ENCODE peak calls at places on chromosomes 6 and 20, in six cellular contexts. M is CD8-positive, alpha-beta T cell; T is thyroid gland; Q is HL-60; G is heart left ventricle; V is brain microvascular endothelial cell. U is an unnamed sample.

GRCh38 chr20:2470051-2470431 is 548 bp downstream of the SNRPB start:
- DNase-seq in G (no peak), M (peak; percentile 48), T (peak; percentile 32), Q (peak; percentile 67), V (peak; percentile 19), U (no peak)

GRCh38 chr6:33851959-33852358 is 48.2 kb upstream of the MLN start:
- DNase-seq in T (peak; percentile 18), Q (no peak), V (no peak), G (peak; percentile 13), M (no peak), U (no peak)

GRCh38 chr6:70857387-70858077 is 99.3 kb downstream of the B3GAT2 start:
- DNase-seq in T (no peak), G (no peak), V (no peak), Q (no peak), M (no peak), U (no peak)

GRCh38 chr20:32510601-32511357 is 74.4 kb downstream of the NOL4L start:
- DNase-seq in T (peak; percentile 45), M (no peak), G (no peak), Q (no peak), V (peak; percentile 4), U (no peak)

GRCh38 chr6:166999845-167000253 is 652 bp downstream of the CEP43 start:
- DNase-seq in G (peak; percentile 30), M (no peak), Q (peak; percentile 31), V (no peak), T (no peak), U (no peak)

GRCh38 chr20:6311097-6311496 is 188.3 kb upstream of the FERMT1 start:
- DNase-seq in M (no peak), T (no peak), G (no peak), V (no peak), Q (no peak), U (no peak)

GRCh38 chr20:34473262-34473883 is 42.8 kb upstream of the DYNLRB1 start:
- DNase-seq in T (peak; percentile 33), V (peak; percentile 43), G (peak; percentile 54), M (no peak), Q (peak; percentile 55), U (no peak)

GRCh38 chr20:64102647-64103354 is 4.6 kb downstream of the NPBWR2 start:
- DNase-seq in T (peak; percentile 77), V (no peak), G (peak; percentile 26), M (no peak), Q (no peak), U (no peak)

GRCh38 chr6:111894272-111894671 is 21.0 kb upstream of the FYN start:
- DNase-seq in G (no peak), V (peak; percentile 38), T (no peak), M (no peak), Q (no peak), U (no peak)

DNA sequence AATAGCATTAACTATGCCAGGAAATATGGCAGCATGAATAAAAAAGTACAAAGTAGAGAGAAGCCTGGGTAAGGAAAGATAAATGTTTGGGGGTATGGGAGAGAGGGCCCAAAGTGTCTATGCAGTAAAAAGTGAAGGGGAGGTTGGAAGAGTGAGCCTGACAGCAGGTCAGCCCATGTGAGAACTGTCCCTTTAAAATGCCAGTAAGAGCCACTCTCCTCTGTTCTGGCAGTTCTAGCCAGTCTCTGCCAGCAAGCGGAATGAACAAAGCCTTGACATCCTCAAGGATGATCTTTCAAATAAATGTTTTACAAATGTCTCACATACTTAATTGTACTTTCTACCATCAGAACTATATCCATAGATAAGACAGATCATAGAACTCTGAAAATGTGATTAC is 164.5 kb downstream of the DST start:
- DNase-seq in G (no peak), T (no peak), M (no peak), Q (no peak), V (no peak), U (no peak)
- H3K27ac ChIP-seq in G (no peak overlapping the region), T (no peak overlapping the region), M (no peak overlapping the region), Q (no peak overlapping the region), V (no peak overlapping the region), U (no peak overlapping the region)

DNA sequence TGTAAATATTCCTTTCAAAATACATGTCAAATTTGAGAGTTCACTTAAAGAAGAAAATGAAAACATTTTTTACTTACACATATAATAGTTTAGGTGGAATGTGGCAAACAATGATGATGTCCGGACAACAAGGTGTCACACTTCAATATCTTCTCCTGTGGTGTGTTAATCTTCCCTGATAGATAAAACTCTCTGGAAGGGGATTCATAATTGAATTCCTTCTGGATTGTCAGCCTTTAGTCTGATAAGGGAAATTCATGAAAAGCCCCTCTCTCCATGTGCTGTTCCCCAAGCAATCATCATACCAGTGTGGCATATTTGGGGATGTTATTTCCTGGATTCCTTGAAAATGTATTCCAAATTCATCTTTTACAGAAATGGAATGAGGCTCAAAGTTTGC is 971 bp upstream of the SERINC3 start:
- DNase-seq in T (no peak), Q (no peak), M (no peak), V (no peak), G (no peak), U (no peak)
- H3K27ac ChIP-seq in T (no peak overlapping the region), Q (peak overlapping the region; percentile 90), M (peak overlapping the region; percentile 98), V (peak overlapping the region; percentile 100), G (peak overlapping the region; percentile 99), U (no peak overlapping the region)

DNA sequence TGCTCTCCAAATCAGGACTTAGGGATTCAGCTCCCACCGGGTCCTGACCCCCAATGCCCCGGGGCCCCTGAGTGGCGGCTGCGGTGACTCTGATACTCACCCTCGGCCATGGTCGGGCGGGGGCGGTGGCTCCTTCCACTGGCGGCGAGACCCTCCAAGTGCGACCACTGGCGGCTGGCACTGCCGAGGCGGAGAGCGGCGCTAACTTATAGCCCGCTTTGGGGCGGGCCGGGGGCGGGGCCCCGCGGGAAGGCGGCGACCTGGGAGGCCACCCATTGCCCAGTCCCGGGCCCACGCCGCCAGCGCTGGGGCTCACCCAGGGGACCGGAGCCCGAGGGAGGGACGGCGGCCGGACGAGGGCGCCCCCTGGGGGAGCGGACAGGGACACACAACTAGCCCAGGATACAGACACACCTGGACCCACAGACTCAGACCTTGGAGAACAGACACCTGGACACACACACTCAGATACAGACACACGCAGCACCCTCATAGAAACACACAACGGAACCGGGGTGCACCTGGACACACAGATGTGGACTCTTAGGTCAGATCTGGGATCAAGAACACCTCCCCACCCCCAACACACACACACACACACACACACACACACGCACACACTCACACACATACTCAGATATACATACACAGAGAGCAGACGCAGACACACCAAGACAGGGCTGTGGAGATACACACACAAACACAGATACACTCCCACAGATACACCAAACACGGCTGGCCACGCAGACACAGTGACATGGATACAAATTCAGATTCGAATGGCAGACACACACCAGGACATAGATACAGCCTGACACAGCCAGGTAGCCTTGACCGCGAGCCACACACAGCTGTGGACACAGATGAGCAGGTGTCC is at the start of gene TGM2:
- DNase-seq in T (peak; percentile 73), M (peak; percentile 6), Q (peak; percentile 46), V (peak; percentile 46), G (peak; percentile 92), U (peak; percentile 31)
- H3K27ac ChIP-seq in T (no peak within 1 kb of the TSS), M (no peak within 1 kb of the TSS), Q (no peak within 1 kb of the TSS), V (no peak within 1 kb of the TSS), G (peak within 1 kb of the TSS; percentile 86), U (no peak within 1 kb of the TSS)

DNA sequence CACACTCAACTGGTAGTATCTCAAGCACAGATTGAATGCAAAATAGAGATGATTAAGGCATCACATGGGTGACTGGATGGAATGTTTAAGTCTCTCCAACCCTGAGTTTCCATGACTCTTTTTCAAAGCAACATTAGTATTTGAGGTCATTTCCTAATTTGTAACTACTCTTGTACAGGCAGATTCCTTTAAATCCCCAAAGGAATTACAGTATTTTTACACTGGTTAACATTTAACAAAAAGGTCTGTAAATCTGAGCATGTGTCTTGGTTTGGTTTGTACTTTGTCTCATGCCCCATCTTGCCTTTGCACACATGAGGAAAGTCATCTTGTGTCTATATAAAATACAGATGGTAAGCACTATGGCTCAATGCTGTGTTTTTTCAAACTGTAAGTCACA is 15.1 kb downstream of the RMND1 start:
- DNase-seq in M (no peak), Q (no peak), V (no peak), G (no peak), T (no peak), U (no peak)
- H3K27ac ChIP-seq in M (no peak overlapping the region), Q (no peak overlapping the region), V (peak overlapping the region; percentile 70), G (no peak overlapping the region), T (no peak overlapping the region), U (no peak overlapping the region)

GRCh38 chr6:137795510-137795909 is 71.5 kb upstream of the TNFAIP3 start:
- DNase-seq in V (no peak), M (no peak), G (no peak), Q (no peak), T (no peak), U (no peak)
- H3K27ac ChIP-seq in V (no peak overlapping the region), M (no peak overlapping the region), G (no peak overlapping the region), Q (no peak overlapping the region), T (no peak overlapping the region), U (no peak overlapping the region)

GRCh38 chr20:62387993-62388635 is 1.2 kb downstream of the RPS21 start:
- DNase-seq in V (no peak), G (no peak), T (no peak), M (no peak), Q (no peak), U (no peak)
- H3K27ac ChIP-seq in V (peak overlapping the region; percentile 74), G (no peak overlapping the region), T (no peak overlapping the region), M (peak overlapping the region; percentile 96), Q (peak overlapping the region; percentile 90), U (no peak overlapping the region)